ENCODE peak calls at places on chromosomes 6 and 20, in six cellular contexts. M is endothelial cell of umbilical vein, J is tibial nerve, L is uterus, T is H1, Y is HepG2. Z is an unnamed sample. For H3K27me3, the result is how much of the 10 kb centered on the place peaks cover.

GRCh38 chr20:49821850-49822249 is 9.2 kb downstream of the SLC9A8 start:
- DNase-seq in M (peak), J (no peak), Y (no peak), L (no peak), T (no peak), Z (no peak)

GRCh38 chr20:60813066-60813465 is 439.0 kb upstream of the CDH4 start:
- DNase-seq in L (no peak), Y (no peak), M (no peak), J (no peak), T (no peak), Z (no peak)

GRCh38 chr6:22333802-22334201 is 37.0 kb upstream of the PRL start:
- DNase-seq in M (no peak), T (no peak), J (no peak), L (no peak), Y (no peak), Z (no peak)

GRCh38 chr6:150491131-150491795 is 108.4 kb upstream of the PLEKHG1 start:
- DNase-seq in T (no peak), L (no peak), J (no peak), M (no peak), Y (no peak), Z (no peak)

GRCh38 chr20:48667889-48668413 is 159.8 kb downstream of the PREX1 start:
- DNase-seq in L (no peak), M (peak), T (no peak), J (no peak), Y (peak), Z (no peak)

GRCh38 chr6:56448056-56448455 is 194.6 kb downstream of the DST start:
- DNase-seq in L (no peak), J (no peak), M (peak), T (no peak), Y (no peak), Z (no peak)

GRCh38 chr6:5303711-5304110 is 42.4 kb downstream of the FARS2 start:
- DNase-seq in T (no peak), L (no peak), M (no peak), J (no peak), Y (no peak), Z (no peak)

GRCh38 chr6:17206566-17207072 is 74.5 kb upstream of the RBM24 start:
- DNase-seq in M (no peak), J (no peak), T (no peak), Y (no peak), L (no peak), Z (no peak)

GRCh38 chr20:56893206-56893605 is 264.1 kb downstream of the TFAP2C start:
- DNase-seq in J (no peak), Y (no peak), M (no peak), T (peak), L (no peak), Z (no peak)

GRCh38 chr6:42190784-42191183 is 4.0 kb downstream of the GUCA1B start:
- DNase-seq in Y (no peak), J (no peak), T (no peak), M (no peak), L (no peak), Z (no peak)

GRCh38 chr6:27553123-27553904 is 80.4 kb upstream of the ZNF184 start:
- DNase-seq in Y (peak), L (no peak), M (peak), J (no peak), T (peak), Z (no peak)

GRCh38 chr6:21099338-21100314 is 493.9 kb upstream of the SOX4 start:
- DNase-seq in L (no peak), Y (peak), M (no peak), J (no peak), T (no peak), Z (no peak)

GRCh38 chr20:15058836-15059235 is 721.4 kb upstream of the FLRT3 start:
- DNase-seq in L (no peak), M (no peak), Y (no peak), T (no peak), J (no peak), Z (no peak)

GRCh38 chr6:56193846-56194245 is 53.5 kb downstream of the COL21A1 start:
- DNase-seq in Y (no peak), T (no peak), M (no peak), L (no peak), J (no peak), Z (no peak)

GRCh38 chr20:44134897-44135810 is 51.8 kb downstream of the JPH2 start:
- DNase-seq in T (no peak), J (no peak), M (no peak), L (no peak), Y (no peak), Z (no peak)

GRCh38 chr6:111283707-111284106 is 196.4 kb downstream of the SLC16A10 start:
- DNase-seq in L (no peak), T (no peak), J (no peak), Y (no peak), M (no peak), Z (no peak)

GRCh38 chr6:43009124-43009523 is 4.6 kb downstream of the MEA1 start:
- DNase-seq in J (no peak), M (peak), Y (peak), L (no peak), T (no peak), Z (no peak)

GRCh38 chr6:39867592-39867991 is 66.7 kb downstream of the MOCS1 start:
- DNase-seq in L (no peak), M (no peak), T (no peak), Y (no peak), J (no peak), Z (no peak)

GRCh38 chr6:128932061-128932460 is 49.1 kb downstream of the LAMA2 start:
- DNase-seq in Y (no peak), L (no peak), T (no peak), M (no peak), J (no peak), Z (no peak)

GRCh38 chr6:165245287-165245686 is 64.1 kb downstream of the C6orf118 start:
- DNase-seq in L (no peak), Y (no peak), J (no peak), M (no peak), T (no peak), Z (no peak)

GRCh38 chr20:49712918-49713778 is 530 bp downstream of the B4GALT5 start:
- DNase-seq in M (peak), J (no peak), T (peak), Y (no peak), L (peak), Z (no peak)

GRCh38 chr6:10838794-10839333 is 525 bp upstream of the MAK start:
- DNase-seq in M (no peak), T (no peak), L (no peak), J (no peak), Y (no peak), Z (no peak)

GRCh38 chr6:75412937-75413662 is 80.5 kb downstream of the FILIP1 start:
- DNase-seq in M (peak), Y (no peak), L (no peak), T (no peak), J (no peak), Z (no peak)

GRCh38 chr6:54299542-54300269 is 8.5 kb upstream of the TINAG start:
- DNase-seq in J (no peak), T (no peak), L (no peak), M (no peak), Y (no peak), Z (no peak)

GRCh38 chr20:21511850-21512633 is 1.8 kb downstream of the NKX2-2 start:
- DNase-seq in Y (no peak), J (no peak), L (no peak), T (peak), M (no peak), Z (no peak)

GRCh38 chr6:135334169-135334568 is 153.1 kb downstream of the MYB start:
- DNase-seq in L (no peak), J (no peak), T (no peak), Y (no peak), M (no peak), Z (no peak)

GRCh38 chr6:41040101-41040910 is 1.3 kb upstream of the UNC5CL start:
- DNase-seq in T (no peak), J (no peak), Y (peak), M (no peak), L (no peak), Z (no peak)

GRCh38 chr6:44123544-44123943 is 3.7 kb downstream of the MRPL14 start:
- DNase-seq in Y (no peak), T (no peak), J (no peak), M (no peak), L (no peak), Z (no peak)
- H3K4me3 ChIP-seq in Y (peak), T (no peak), J (no peak), M (no peak), L (no peak), Z (no peak)

DNA sequence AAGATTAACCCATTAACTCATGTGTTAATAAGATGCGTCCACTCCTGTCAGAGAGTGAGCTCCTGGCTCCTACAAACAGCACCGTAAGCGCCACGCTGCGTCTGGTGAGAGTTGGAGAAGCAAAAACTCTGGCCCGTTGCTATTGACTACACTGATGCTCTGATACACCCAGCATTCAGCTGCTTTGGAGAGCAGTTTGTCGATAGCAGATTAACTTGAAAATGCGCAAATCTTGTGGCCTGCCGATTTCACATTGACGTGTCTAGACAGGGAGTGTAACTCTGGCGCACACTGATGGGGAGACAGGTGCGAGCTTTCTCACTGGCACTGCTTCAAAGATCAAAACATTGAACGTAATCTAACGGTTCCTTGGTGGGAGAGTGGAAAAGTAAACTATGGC is 151.7 kb upstream of the RPS6KA2 start:
- DNase-seq in L (no peak), T (no peak), Y (no peak), M (no peak), J (no peak), Z (no peak)
- TF ChIP-seq POLR2A in L (no peak), T (no peak), Y (no peak), M (no peak), J (no peak), Z (no peak)

DNA sequence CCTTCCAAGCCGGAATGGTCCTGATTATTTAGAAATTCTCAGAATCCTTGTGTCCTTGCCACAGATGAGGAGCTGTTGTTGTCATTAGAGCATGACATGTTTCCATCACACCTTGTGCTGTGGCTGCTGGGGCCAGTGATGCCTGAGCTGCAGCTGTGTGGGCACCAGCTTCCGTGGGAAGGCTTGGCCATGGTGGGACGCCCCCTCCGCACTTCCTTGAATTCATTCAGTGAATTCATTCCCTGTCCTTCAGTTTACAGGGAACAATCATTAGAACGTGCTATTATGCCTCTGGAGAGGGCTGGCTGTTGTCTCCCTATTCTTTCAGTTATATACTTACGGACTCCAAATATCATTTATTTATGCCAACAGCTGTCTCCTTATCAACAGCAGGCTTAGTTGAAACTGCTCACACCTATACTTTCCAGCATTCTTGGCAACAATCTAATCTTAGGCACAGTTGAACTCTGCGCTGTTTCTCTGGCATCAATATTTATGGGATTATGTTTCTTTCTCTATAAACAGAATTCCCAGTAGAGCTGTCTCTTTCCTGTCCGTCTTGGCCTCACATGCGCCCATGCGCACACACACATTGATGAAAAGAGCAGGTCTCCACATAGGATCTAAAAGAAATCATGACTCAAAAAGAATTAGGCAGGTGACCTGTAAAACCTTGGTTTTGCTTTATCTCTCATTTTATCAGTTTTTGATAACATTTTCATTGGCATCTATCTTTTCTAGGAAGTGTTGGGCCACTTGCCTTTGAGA is 8.9 kb downstream of the ADGRF1 start:
- DNase-seq in M (no peak), T (no peak), L (no peak), J (no peak), Y (no peak), Z (no peak)
- H3K27me3 ChIP-seq in M (under half), T (under half), L (under half), J (under half), Y (under half), Z (under half)

GRCh38 chr6:106359989-106360409 is 518 bp upstream of the CRYBG1 start:
- DNase-seq in T (no peak), L (no peak), Y (no peak), J (no peak), M (no peak), Z (no peak)
- H3K4me3 ChIP-seq in T (peak), L (peak), Y (peak), J (peak), M (no peak), Z (no peak)

DNA sequence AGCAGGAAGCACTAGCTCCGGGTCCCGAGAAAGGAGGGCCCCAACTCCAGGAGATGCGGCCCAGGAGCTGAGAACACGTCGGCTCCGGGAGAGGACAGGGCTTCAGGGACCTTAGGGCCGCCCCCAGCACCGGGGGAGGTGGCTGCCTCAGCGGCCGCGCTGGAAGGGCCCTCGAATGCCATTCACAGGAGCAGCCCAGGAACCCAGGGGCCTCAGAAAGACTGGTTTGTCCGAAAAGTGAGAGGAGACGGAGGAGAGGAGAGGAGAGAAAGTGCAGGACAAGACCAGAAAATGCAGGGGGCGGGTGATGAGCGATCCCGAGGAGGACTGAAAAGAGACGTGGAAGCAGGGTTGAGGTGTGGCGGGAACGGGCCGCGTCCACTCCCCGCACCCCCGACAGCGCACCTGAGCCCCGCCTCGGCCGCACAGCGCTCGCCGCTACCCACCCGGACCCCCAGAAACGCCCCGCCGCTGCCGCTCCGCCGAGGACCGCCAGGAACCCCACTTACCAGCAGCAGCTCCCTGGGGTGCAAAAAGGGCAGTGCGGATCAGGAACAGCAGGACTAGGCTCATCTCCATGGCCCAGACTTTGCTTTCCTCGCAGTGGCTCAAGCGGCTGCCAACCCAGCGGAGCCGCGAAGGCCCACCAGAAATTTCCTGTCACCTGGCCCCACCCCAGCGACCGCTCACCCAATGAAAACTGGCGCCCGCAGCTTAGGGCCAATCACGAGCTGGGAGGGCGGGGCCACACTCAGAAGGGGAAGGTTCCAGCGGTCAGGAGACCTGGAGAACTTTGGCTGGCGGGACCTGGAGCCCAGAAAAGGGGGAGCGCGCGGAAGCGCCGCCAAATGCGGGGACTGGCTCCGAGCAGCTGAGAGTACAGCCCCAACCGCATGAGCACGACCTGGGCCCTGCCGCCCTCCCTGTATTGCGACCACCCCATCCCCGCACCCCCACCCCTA is 25.4 kb downstream of the HLA-F start:
- DNase-seq in Y (peak), M (peak), J (peak), L (peak), T (peak), Z (peak)
- TF ChIP-seq POLR2A in Y (peak), M (no peak), J (peak), L (peak), T (no peak), Z (peak)

GRCh38 chr6:378958-379366 is 12.6 kb upstream of the IRF4 start:
- DNase-seq in M (no peak), T (no peak), Y (no peak), L (no peak), J (no peak), Z (no peak)
- H3K27me3 ChIP-seq in M (under half), T (under half), Y (under half), L (under half), J (under half), Z (under half)

GRCh38 chr20:63627129-63627699 is 313 bp upstream of the GMEB2 start:
- DNase-seq in T (peak), J (peak), L (peak), M (peak), Y (peak), Z (peak)

GRCh38 chr20:63626424-63627128 is at the start of gene GMEB2:
- DNase-seq in T (peak), J (peak), M (no peak), Y (peak), L (peak), Z (peak)

GRCh38 chr20:63625771-63626423 is 1.0 kb downstream of the GMEB2 start:
- DNase-seq in M (no peak), T (no peak), J (no peak), L (no peak), Y (peak), Z (no peak)

GRCh38 chr20:63628246-63628975 is 1.5 kb upstream of the GMEB2 start:
- DNase-seq in Y (peak), M (peak), L (peak), J (peak), T (no peak), Z (peak)

GRCh38 chr20:63627700-63628245 is 872 bp upstream of the GMEB2 start:
- DNase-seq in L (no peak), T (no peak), Y (no peak), M (no peak), J (no peak), Z (no peak)
- H3K4me3 ChIP-seq in L (peak), T (peak), Y (peak), M (peak), J (peak), Z (peak)

GRCh38 chr6:99801805-99802204 is 192.2 kb downstream of the MCHR2 start:
- DNase-seq in J (no peak), M (no peak), Y (no peak), T (no peak), L (no peak), Z (no peak)

GRCh38 chr6:99802396-99803031 is 191.5 kb downstream of the MCHR2 start:
- DNase-seq in J (no peak), M (no peak), Y (no peak), L (no peak), T (peak), Z (no peak)
- TF ChIP-seq POLR2A in J (no peak), M (no peak), Y (no peak), L (no peak), T (no peak), Z (no peak)

GRCh38 chr20:2559641-2560040 is 23.3 kb downstream of the TMC2 start:
- DNase-seq in M (no peak), L (no peak), T (no peak), Y (no peak), J (no peak), Z (no peak)
- H3K27me3 ChIP-seq in M (under half), L (under half), T (under half), Y (under half), J (under half), Z (under half)

Z was measured in breast epithelium.